ENCODE peak calls at places on chromosomes 2 and 18, in six cellular contexts. One of them, this sample, is unnamed.

GRCh38 chr2:107361951-107362350 is 464.7 kb upstream of the RGPD4 start:
- DNase-seq in A549: no peak
- DNase-seq in endothelial cell of umbilical vein: no peak
- DNase-seq in GM12878: no peak
- DNase-seq in K562: no peak
- DNase-seq in HepG2: no peak
- DNase-seq in this sample: no peak

GRCh38 chr2:84958135-84959044 is 12.6 kb upstream of the KCMF1 start:
- DNase-seq in A549: peak
- DNase-seq in endothelial cell of umbilical vein: peak
- DNase-seq in GM12878: no peak
- DNase-seq in K562: no peak
- DNase-seq in HepG2: peak
- DNase-seq in this sample: no peak

GRCh38 chr2:187499941-187500532 is 52.0 kb upstream of the CALCRL start:
- DNase-seq in A549: peak
- DNase-seq in endothelial cell of umbilical vein: peak
- DNase-seq in GM12878: no peak
- DNase-seq in K562: peak
- DNase-seq in HepG2: peak
- DNase-seq in this sample: peak

GRCh38 chr2:20599861-20600461 is 50.9 kb downstream of the HS1BP3 start:
- DNase-seq in A549: no peak
- DNase-seq in endothelial cell of umbilical vein: peak
- DNase-seq in GM12878: no peak
- DNase-seq in K562: no peak
- DNase-seq in HepG2: no peak
- DNase-seq in this sample: peak

GRCh38 chr2:220162320-220162719 is 534.9 kb downstream of the SLC4A3 start:
- DNase-seq in A549: no peak
- DNase-seq in endothelial cell of umbilical vein: no peak
- DNase-seq in GM12878: no peak
- DNase-seq in K562: no peak
- DNase-seq in HepG2: no peak
- DNase-seq in this sample: no peak

GRCh38 chr2:174392706-174393105 is 2.8 kb upstream of the SCRN3 start:
- DNase-seq in A549: no peak
- DNase-seq in endothelial cell of umbilical vein: no peak
- DNase-seq in GM12878: no peak
- DNase-seq in K562: no peak
- DNase-seq in HepG2: no peak
- DNase-seq in this sample: no peak

GRCh38 chr2:235747001-235747867 is 253.4 kb downstream of the AGAP1 start:
- DNase-seq in A549: no peak
- DNase-seq in endothelial cell of umbilical vein: no peak
- DNase-seq in GM12878: no peak
- DNase-seq in K562: no peak
- DNase-seq in HepG2: no peak
- DNase-seq in this sample: no peak

GRCh38 chr2:67256892-67257291 is 140.2 kb upstream of the ETAA1 start:
- DNase-seq in A549: no peak
- DNase-seq in endothelial cell of umbilical vein: no peak
- DNase-seq in GM12878: no peak
- DNase-seq in K562: no peak
- DNase-seq in HepG2: no peak
- DNase-seq in this sample: no peak

GRCh38 chr2:160221391-160222276 is 21.6 kb upstream of the ITGB6 start:
- DNase-seq in A549: peak
- DNase-seq in endothelial cell of umbilical vein: peak
- DNase-seq in GM12878: no peak
- DNase-seq in K562: no peak
- DNase-seq in HepG2: peak
- DNase-seq in this sample: no peak

GRCh38 chr2:25251032-25251460 is 82.7 kb upstream of the POMC start:
- DNase-seq in A549: no peak
- DNase-seq in endothelial cell of umbilical vein: no peak
- DNase-seq in GM12878: no peak
- DNase-seq in K562: peak
- DNase-seq in HepG2: no peak
- DNase-seq in this sample: peak
- TF ChIP-seq MYC in A549: no peak
- TF ChIP-seq MYC in endothelial cell of umbilical vein: no peak
- TF ChIP-seq MYC in GM12878: no peak
- TF ChIP-seq MYC in K562: no peak
- TF ChIP-seq MYC in HepG2: no peak
- TF ChIP-seq MYC in this sample: no peak

GRCh38 chr2:171409436-171409971 is 24.3 kb downstream of the METTL8 start:
- DNase-seq in A549: no peak
- DNase-seq in endothelial cell of umbilical vein: peak
- DNase-seq in GM12878: no peak
- DNase-seq in K562: no peak
- DNase-seq in HepG2: no peak
- DNase-seq in this sample: no peak
- TF ChIP-seq MYC in A549: no peak
- TF ChIP-seq MYC in endothelial cell of umbilical vein: no peak
- TF ChIP-seq MYC in GM12878: no peak
- TF ChIP-seq MYC in K562: no peak
- TF ChIP-seq MYC in HepG2: no peak
- TF ChIP-seq MYC in this sample: no peak

GRCh38 chr2:233707979-233708644 is 4.6 kb upstream of the UGT1A5 start:
- DNase-seq in A549: no peak
- DNase-seq in endothelial cell of umbilical vein: peak
- DNase-seq in GM12878: no peak
- DNase-seq in K562: no peak
- DNase-seq in HepG2: no peak
- DNase-seq in this sample: no peak

GRCh38 chr2:233708942-233709341 is 3.8 kb upstream of the UGT1A5 start:
- DNase-seq in A549: no peak
- DNase-seq in endothelial cell of umbilical vein: no peak
- DNase-seq in GM12878: no peak
- DNase-seq in K562: peak
- DNase-seq in HepG2: no peak
- DNase-seq in this sample: no peak

GRCh38 chr2:233706720-233707119 is 6.0 kb upstream of the UGT1A5 start:
- DNase-seq in A549: no peak
- DNase-seq in endothelial cell of umbilical vein: no peak
- DNase-seq in GM12878: no peak
- DNase-seq in K562: no peak
- DNase-seq in HepG2: no peak
- DNase-seq in this sample: no peak

GRCh38 chr2:233711312-233712008 is 1.2 kb upstream of the UGT1A5 start:
- DNase-seq in A549: peak
- DNase-seq in endothelial cell of umbilical vein: peak
- DNase-seq in GM12878: peak
- DNase-seq in K562: peak
- DNase-seq in HepG2: peak
- DNase-seq in this sample: peak

DNA sequence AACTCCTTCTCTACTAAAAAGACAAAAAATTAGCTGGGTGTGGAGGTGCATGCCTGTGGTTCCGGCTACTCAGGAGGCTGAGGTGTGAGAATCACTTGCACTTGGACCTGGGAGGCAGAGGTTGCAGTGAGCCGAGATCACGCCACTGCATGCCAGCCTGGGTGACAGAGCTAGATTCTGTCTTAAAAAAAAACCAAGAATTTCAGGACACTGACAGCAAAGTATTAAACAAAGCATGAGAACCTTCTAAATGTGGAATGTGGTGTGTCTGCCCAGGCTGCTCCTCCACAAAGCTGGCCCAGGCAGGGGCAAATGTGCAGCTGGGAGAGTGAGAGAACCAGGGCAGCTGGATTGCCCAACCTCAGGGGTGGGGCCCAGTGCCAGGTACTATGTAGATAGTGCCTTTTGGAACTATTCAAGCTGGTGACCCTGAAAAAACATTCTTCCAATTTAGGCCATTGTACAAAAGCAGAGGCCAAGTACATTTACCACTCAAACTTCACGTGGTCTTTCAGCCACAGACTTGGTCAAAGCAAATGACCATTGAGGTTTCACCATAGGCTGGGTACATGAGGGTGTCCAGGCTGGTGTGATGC is 6.7 kb upstream of the UGT1A5 start:
- DNase-seq in A549: no peak
- DNase-seq in endothelial cell of umbilical vein: no peak
- DNase-seq in GM12878: no peak
- DNase-seq in K562: no peak
- DNase-seq in HepG2: no peak
- DNase-seq in this sample: no peak
- TF ChIP-seq MYC in A549: no peak
- TF ChIP-seq MYC in endothelial cell of umbilical vein: no peak
- TF ChIP-seq MYC in GM12878: no peak
- TF ChIP-seq MYC in K562: no peak
- TF ChIP-seq MYC in HepG2: no peak
- TF ChIP-seq MYC in this sample: no peak

GRCh38 chr18:61844726-61845125 is 48.1 kb downstream of the RNF152 start:
- DNase-seq in A549: no peak
- DNase-seq in endothelial cell of umbilical vein: no peak
- DNase-seq in GM12878: no peak
- DNase-seq in K562: no peak
- DNase-seq in HepG2: no peak
- DNase-seq in this sample: no peak

GRCh38 chr18:61838521-61838920 is 54.3 kb downstream of the RNF152 start:
- DNase-seq in A549: no peak
- DNase-seq in endothelial cell of umbilical vein: no peak
- DNase-seq in GM12878: no peak
- DNase-seq in K562: no peak
- DNase-seq in HepG2: peak
- DNase-seq in this sample: no peak

GRCh38 chr18:61840324-61840723 is 52.5 kb downstream of the RNF152 start:
- DNase-seq in A549: no peak
- DNase-seq in endothelial cell of umbilical vein: no peak
- DNase-seq in GM12878: no peak
- DNase-seq in K562: no peak
- DNase-seq in HepG2: no peak
- DNase-seq in this sample: no peak

GRCh38 chr18:61842146-61842545 is 50.7 kb downstream of the RNF152 start:
- DNase-seq in A549: no peak
- DNase-seq in endothelial cell of umbilical vein: peak
- DNase-seq in GM12878: peak
- DNase-seq in K562: no peak
- DNase-seq in HepG2: no peak
- DNase-seq in this sample: no peak

GRCh38 chr18:61841709-61842108 is 51.1 kb downstream of the RNF152 start:
- DNase-seq in A549: no peak
- DNase-seq in endothelial cell of umbilical vein: no peak
- DNase-seq in GM12878: no peak
- DNase-seq in K562: no peak
- DNase-seq in HepG2: no peak
- DNase-seq in this sample: no peak
- TF ChIP-seq MYC in A549: no peak
- TF ChIP-seq MYC in endothelial cell of umbilical vein: no peak
- TF ChIP-seq MYC in GM12878: no peak
- TF ChIP-seq MYC in K562: no peak
- TF ChIP-seq MYC in HepG2: no peak
- TF ChIP-seq MYC in this sample: no peak

DNA sequence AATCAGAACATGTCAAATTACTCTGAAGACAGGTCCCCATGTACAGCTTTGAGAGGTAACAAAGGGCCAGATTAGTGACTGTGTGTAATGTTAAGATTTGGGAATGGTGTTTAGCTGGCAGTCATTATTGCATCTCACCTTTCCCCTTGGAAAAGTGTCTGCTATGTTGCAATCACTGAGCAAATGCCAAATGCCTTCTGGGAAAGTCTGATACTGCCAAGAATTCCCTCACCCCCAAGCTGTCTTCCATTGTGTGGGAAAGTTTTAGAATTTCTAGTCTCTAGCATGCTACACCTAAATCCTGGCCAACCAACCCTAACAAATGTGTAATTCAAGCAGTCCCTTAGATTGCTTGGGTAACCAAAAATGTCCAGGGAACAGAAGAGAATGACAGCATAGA is 13.6 kb upstream of the PELI1 start:
- DNase-seq in A549: no peak
- DNase-seq in endothelial cell of umbilical vein: no peak
- DNase-seq in GM12878: no peak
- DNase-seq in K562: no peak
- DNase-seq in HepG2: no peak
- DNase-seq in this sample: no peak
- TF ChIP-seq MYC in A549: no peak
- TF ChIP-seq MYC in endothelial cell of umbilical vein: no peak
- TF ChIP-seq MYC in GM12878: no peak
- TF ChIP-seq MYC in K562: no peak
- TF ChIP-seq MYC in HepG2: no peak
- TF ChIP-seq MYC in this sample: no peak

GRCh38 chr2:2033691-2034090 is 289.4 kb upstream of the PXDN start:
- DNase-seq in A549: no peak
- DNase-seq in endothelial cell of umbilical vein: no peak
- DNase-seq in GM12878: no peak
- DNase-seq in K562: no peak
- DNase-seq in HepG2: no peak
- DNase-seq in this sample: no peak
- TF ChIP-seq MYC in A549: no peak
- TF ChIP-seq MYC in endothelial cell of umbilical vein: no peak
- TF ChIP-seq MYC in GM12878: no peak
- TF ChIP-seq MYC in K562: no peak
- TF ChIP-seq MYC in HepG2: no peak
- TF ChIP-seq MYC in this sample: no peak

GRCh38 chr2:141497262-141497661 is 633.6 kb downstream of the LRP1B start:
- DNase-seq in A549: no peak
- DNase-seq in endothelial cell of umbilical vein: no peak
- DNase-seq in GM12878: no peak
- DNase-seq in K562: no peak
- DNase-seq in HepG2: no peak
- DNase-seq in this sample: peak
- TF ChIP-seq MYC in A549: no peak
- TF ChIP-seq MYC in endothelial cell of umbilical vein: no peak
- TF ChIP-seq MYC in GM12878: no peak
- TF ChIP-seq MYC in K562: no peak
- TF ChIP-seq MYC in HepG2: no peak
- TF ChIP-seq MYC in this sample: no peak

DNA sequence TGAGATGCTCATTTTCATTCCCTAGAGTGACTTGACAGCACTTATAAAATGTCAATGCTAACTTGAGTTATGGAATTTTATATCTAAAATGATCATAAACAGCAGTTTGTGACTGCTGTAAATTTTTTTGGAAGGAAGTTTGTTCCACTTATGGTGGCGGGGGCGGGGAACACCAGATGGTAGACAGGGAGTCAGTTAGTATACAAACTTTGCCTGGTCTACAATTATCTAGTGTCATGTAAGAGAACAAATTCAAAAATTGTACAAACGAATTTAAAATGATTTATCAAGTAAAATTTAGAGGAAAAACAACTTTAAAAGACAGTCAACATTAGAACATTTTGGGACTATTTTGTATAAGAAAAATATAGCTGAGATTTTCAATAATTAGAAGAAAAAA is 2.0 kb upstream of the FRZB start:
- DNase-seq in A549: no peak
- DNase-seq in endothelial cell of umbilical vein: no peak
- DNase-seq in GM12878: no peak
- DNase-seq in K562: no peak
- DNase-seq in HepG2: no peak
- DNase-seq in this sample: no peak
- TF ChIP-seq MYC in A549: no peak
- TF ChIP-seq MYC in endothelial cell of umbilical vein: no peak
- TF ChIP-seq MYC in GM12878: no peak
- TF ChIP-seq MYC in K562: no peak
- TF ChIP-seq MYC in HepG2: no peak
- TF ChIP-seq MYC in this sample: no peak

DNA sequence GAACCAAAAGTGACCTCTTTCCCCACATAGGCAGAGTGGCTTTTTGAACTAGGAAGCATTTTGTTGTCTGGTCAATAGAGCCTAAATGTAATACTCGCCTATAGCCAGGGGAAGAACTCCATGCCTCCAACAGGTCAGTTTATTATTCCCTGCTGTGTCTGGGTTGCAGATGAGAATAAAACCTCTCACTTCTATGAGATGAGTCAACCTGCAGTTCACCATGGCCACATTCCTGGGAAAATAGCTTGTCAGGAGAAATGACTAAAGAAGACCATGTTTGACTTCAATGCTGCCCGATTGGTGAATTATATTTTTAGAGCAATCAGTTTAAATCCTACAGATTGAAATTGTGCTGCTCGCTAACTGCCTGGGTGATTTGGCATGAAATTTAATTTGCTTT is 46.7 kb upstream of the LRRTM1 start:
- DNase-seq in A549: no peak
- DNase-seq in endothelial cell of umbilical vein: no peak
- DNase-seq in GM12878: no peak
- DNase-seq in K562: no peak
- DNase-seq in HepG2: no peak
- DNase-seq in this sample: no peak
- TF ChIP-seq MYC in A549: no peak
- TF ChIP-seq MYC in endothelial cell of umbilical vein: no peak
- TF ChIP-seq MYC in GM12878: no peak
- TF ChIP-seq MYC in K562: no peak
- TF ChIP-seq MYC in HepG2: no peak
- TF ChIP-seq MYC in this sample: no peak